ENCODE peak calls at places on chromosomes 12 and 14, in four cellular contexts. X, W, A and P are unnamed samples.

GRCh38 chr12:105292705-105293104 is 37.8 kb upstream of the C12orf75 start:
- DNase-seq in A (no peak), W (no peak), X (no peak), P (no peak)

GRCh38 chr14:89540830-89541470 is 123.9 kb upstream of the FOXN3 start:
- DNase-seq in W (no peak), A (no peak), X (no peak), P (peak; percentile 3)

GRCh38 chr12:48618541-48618940 is 48.7 kb upstream of the LALBA start:
- DNase-seq in X (peak; percentile 73), W (peak; percentile 30), A (no peak), P (peak; percentile 80)

GRCh38 chr14:100874411-100875091 is 29.0 kb downstream of the RTL1 start:
- DNase-seq in X (no peak), W (no peak), A (no peak), P (no peak)

GRCh38 chr12:38516418-38516817 is 199.8 kb downstream of the ALG10B start:
- DNase-seq in X (no peak), W (no peak), A (no peak), P (no peak)

GRCh38 chr14:24629521-24629920 is 4.5 kb downstream of the GZMB start:
- DNase-seq in W (no peak), A (no peak), X (no peak), P (no peak)

GRCh38 chr14:104647467-104648063 is 41.9 kb upstream of the INF2 start:
- DNase-seq in A (no peak), X (no peak), W (no peak), P (no peak)

GRCh38 chr14:60590907-60591510 is 58.3 kb downstream of the SIX1 start:
- DNase-seq in A (no peak), X (no peak), W (no peak), P (peak; percentile 2)

GRCh38 chr12:43544703-43545102 is 7.3 kb downstream of the ADAMTS20 start:
- DNase-seq in X (no peak), A (no peak), W (no peak), P (no peak)

GRCh38 chr12:81627336-81628189 is 131.6 kb downstream of the PPFIA2 start:
- DNase-seq in W (no peak), X (no peak), A (no peak), P (peak; percentile 79)

GRCh38 chr12:52741378-52742195 is 35.6 kb downstream of the KRT76 start:
- DNase-seq in W (no peak), X (no peak), A (no peak), P (peak; percentile 81)